ENCODE peak calls at places on chromosomes 13 and 19, in ten cellular contexts. One of them, this sample, is unnamed.

GRCh38 chr19:29715695-29716581 is 877 bp upstream of the C19orf12 start:
- DNase-seq in T-helper 2 cell: no peak
- DNase-seq in lung microvascular endothelial cell: no peak
- DNase-seq in stimulated activated CD4-positive, alpha-beta T cell treated with anti-CD3 and anti-CD28 coated beads, Interleukin-15, amount 100 ng/mL, for 1 hour: no peak
- DNase-seq in ascending aorta: no peak
- DNase-seq in stimulated activated CD8-positive, alpha-beta memory T cell treated with anti-CD3 and anti-CD28 coated beads, Interleukin-2, amount 100 ng/mL, for 48 hours: no peak
- DNase-seq in NCI-H1436: no peak
- DNase-seq in KBM-7: peak; percentile 17
- DNase-seq in nucleus accumbens: no peak
- DNase-seq in SHP77: no peak
- DNase-seq in this sample: no peak

GRCh38 chr13:29402168-29402621 is 193.3 kb downstream of the SLC7A1 start:
- DNase-seq in T-helper 2 cell: no peak
- DNase-seq in lung microvascular endothelial cell: no peak
- DNase-seq in stimulated activated CD4-positive, alpha-beta T cell treated with anti-CD3 and anti-CD28 coated beads, Interleukin-15, amount 100 ng/mL, for 1 hour: no peak
- DNase-seq in ascending aorta: no peak
- DNase-seq in stimulated activated CD8-positive, alpha-beta memory T cell treated with anti-CD3 and anti-CD28 coated beads, Interleukin-2, amount 100 ng/mL, for 48 hours: no peak
- DNase-seq in NCI-H1436: no peak
- DNase-seq in KBM-7: no peak
- DNase-seq in nucleus accumbens: no peak
- DNase-seq in SHP77: no peak
- DNase-seq in this sample: no peak

GRCh38 chr19:47523473-47523872 is 8.6 kb upstream of the NAPA start:
- DNase-seq in T-helper 2 cell: no peak
- DNase-seq in lung microvascular endothelial cell: peak; percentile 37
- DNase-seq in stimulated activated CD4-positive, alpha-beta T cell treated with anti-CD3 and anti-CD28 coated beads, Interleukin-15, amount 100 ng/mL, for 1 hour: no peak
- DNase-seq in ascending aorta: no peak
- DNase-seq in stimulated activated CD8-positive, alpha-beta memory T cell treated with anti-CD3 and anti-CD28 coated beads, Interleukin-2, amount 100 ng/mL, for 48 hours: no peak
- DNase-seq in NCI-H1436: no peak
- DNase-seq in KBM-7: peak; percentile 36
- DNase-seq in nucleus accumbens: no peak
- DNase-seq in SHP77: no peak
- DNase-seq in this sample: no peak

GRCh38 chr13:112756967-112757758 is 67.3 kb downstream of the ATP11A start:
- DNase-seq in T-helper 2 cell: no peak
- DNase-seq in lung microvascular endothelial cell: no peak
- DNase-seq in stimulated activated CD4-positive, alpha-beta T cell treated with anti-CD3 and anti-CD28 coated beads, Interleukin-15, amount 100 ng/mL, for 1 hour: no peak
- DNase-seq in ascending aorta: no peak
- DNase-seq in stimulated activated CD8-positive, alpha-beta memory T cell treated with anti-CD3 and anti-CD28 coated beads, Interleukin-2, amount 100 ng/mL, for 48 hours: no peak
- DNase-seq in NCI-H1436: no peak
- DNase-seq in KBM-7: peak; percentile 11
- DNase-seq in nucleus accumbens: no peak
- DNase-seq in SHP77: no peak
- DNase-seq in this sample: peak; percentile 90

GRCh38 chr13:21402586-21403307 is 56.4 kb downstream of the ZDHHC20 start:
- DNase-seq in T-helper 2 cell: no peak
- DNase-seq in lung microvascular endothelial cell: peak; percentile 12
- DNase-seq in stimulated activated CD4-positive, alpha-beta T cell treated with anti-CD3 and anti-CD28 coated beads, Interleukin-15, amount 100 ng/mL, for 1 hour: no peak
- DNase-seq in ascending aorta: no peak
- DNase-seq in stimulated activated CD8-positive, alpha-beta memory T cell treated with anti-CD3 and anti-CD28 coated beads, Interleukin-2, amount 100 ng/mL, for 48 hours: no peak
- DNase-seq in NCI-H1436: no peak
- DNase-seq in KBM-7: no peak
- DNase-seq in nucleus accumbens: no peak
- DNase-seq in SHP77: no peak
- DNase-seq in this sample: no peak

GRCh38 chr19:22607653-22608430 is 26.3 kb upstream of the ZNF492 start:
- DNase-seq in T-helper 2 cell: no peak
- DNase-seq in lung microvascular endothelial cell: no peak
- DNase-seq in stimulated activated CD4-positive, alpha-beta T cell treated with anti-CD3 and anti-CD28 coated beads, Interleukin-15, amount 100 ng/mL, for 1 hour: no peak
- DNase-seq in ascending aorta: peak; percentile 31
- DNase-seq in stimulated activated CD8-positive, alpha-beta memory T cell treated with anti-CD3 and anti-CD28 coated beads, Interleukin-2, amount 100 ng/mL, for 48 hours: no peak
- DNase-seq in NCI-H1436: no peak
- DNase-seq in KBM-7: no peak
- DNase-seq in nucleus accumbens: no peak
- DNase-seq in SHP77: no peak
- DNase-seq in this sample: no peak

GRCh38 chr13:105083986-105084385 is 1451.5 kb downstream of the EFNB2 start:
- DNase-seq in T-helper 2 cell: no peak
- DNase-seq in lung microvascular endothelial cell: no peak
- DNase-seq in stimulated activated CD4-positive, alpha-beta T cell treated with anti-CD3 and anti-CD28 coated beads, Interleukin-15, amount 100 ng/mL, for 1 hour: no peak
- DNase-seq in ascending aorta: no peak
- DNase-seq in stimulated activated CD8-positive, alpha-beta memory T cell treated with anti-CD3 and anti-CD28 coated beads, Interleukin-2, amount 100 ng/mL, for 48 hours: no peak
- DNase-seq in NCI-H1436: no peak
- DNase-seq in KBM-7: no peak
- DNase-seq in nucleus accumbens: no peak
- DNase-seq in SHP77: no peak
- DNase-seq in this sample: no peak

GRCh38 chr19:34974631-34975030 is 10.6 kb upstream of the ZNF792 start:
- DNase-seq in T-helper 2 cell: no peak
- DNase-seq in lung microvascular endothelial cell: no peak
- DNase-seq in stimulated activated CD4-positive, alpha-beta T cell treated with anti-CD3 and anti-CD28 coated beads, Interleukin-15, amount 100 ng/mL, for 1 hour: no peak
- DNase-seq in ascending aorta: no peak
- DNase-seq in stimulated activated CD8-positive, alpha-beta memory T cell treated with anti-CD3 and anti-CD28 coated beads, Interleukin-2, amount 100 ng/mL, for 48 hours: no peak
- DNase-seq in NCI-H1436: no peak
- DNase-seq in KBM-7: no peak
- DNase-seq in nucleus accumbens: no peak
- DNase-seq in SHP77: no peak
- DNase-seq in this sample: no peak

GRCh38 chr13:79481685-79482052 is 714 bp downstream of the NDFIP2 start:
- DNase-seq in T-helper 2 cell: peak; percentile 62
- DNase-seq in lung microvascular endothelial cell: no peak
- DNase-seq in stimulated activated CD4-positive, alpha-beta T cell treated with anti-CD3 and anti-CD28 coated beads, Interleukin-15, amount 100 ng/mL, for 1 hour: peak; percentile 4
- DNase-seq in ascending aorta: no peak
- DNase-seq in stimulated activated CD8-positive, alpha-beta memory T cell treated with anti-CD3 and anti-CD28 coated beads, Interleukin-2, amount 100 ng/mL, for 48 hours: peak; percentile 71
- DNase-seq in NCI-H1436: no peak
- DNase-seq in KBM-7: no peak
- DNase-seq in nucleus accumbens: no peak
- DNase-seq in SHP77: no peak
- DNase-seq in this sample: no peak

GRCh38 chr13:65889368-65889767 is 1340.8 kb downstream of the PCDH9 start:
- DNase-seq in T-helper 2 cell: no peak
- DNase-seq in lung microvascular endothelial cell: no peak
- DNase-seq in stimulated activated CD4-positive, alpha-beta T cell treated with anti-CD3 and anti-CD28 coated beads, Interleukin-15, amount 100 ng/mL, for 1 hour: no peak
- DNase-seq in ascending aorta: no peak
- DNase-seq in stimulated activated CD8-positive, alpha-beta memory T cell treated with anti-CD3 and anti-CD28 coated beads, Interleukin-2, amount 100 ng/mL, for 48 hours: no peak
- DNase-seq in NCI-H1436: no peak
- DNase-seq in KBM-7: no peak
- DNase-seq in nucleus accumbens: no peak
- DNase-seq in SHP77: no peak
- DNase-seq in this sample: no peak

GRCh38 chr19:1851581-1852293 is 3.5 kb upstream of the REXO1 start:
- DNase-seq in T-helper 2 cell: no peak
- DNase-seq in lung microvascular endothelial cell: no peak
- DNase-seq in stimulated activated CD4-positive, alpha-beta T cell treated with anti-CD3 and anti-CD28 coated beads, Interleukin-15, amount 100 ng/mL, for 1 hour: no peak
- DNase-seq in ascending aorta: no peak
- DNase-seq in stimulated activated CD8-positive, alpha-beta memory T cell treated with anti-CD3 and anti-CD28 coated beads, Interleukin-2, amount 100 ng/mL, for 48 hours: no peak
- DNase-seq in NCI-H1436: peak; percentile 87
- DNase-seq in KBM-7: no peak
- DNase-seq in nucleus accumbens: no peak
- DNase-seq in SHP77: no peak
- DNase-seq in this sample: peak; percentile 77

GRCh38 chr13:93505104-93505952 is 278.7 kb downstream of the GPC6 start:
- DNase-seq in T-helper 2 cell: no peak
- DNase-seq in lung microvascular endothelial cell: no peak
- DNase-seq in stimulated activated CD4-positive, alpha-beta T cell treated with anti-CD3 and anti-CD28 coated beads, Interleukin-15, amount 100 ng/mL, for 1 hour: no peak
- DNase-seq in ascending aorta: no peak
- DNase-seq in stimulated activated CD8-positive, alpha-beta memory T cell treated with anti-CD3 and anti-CD28 coated beads, Interleukin-2, amount 100 ng/mL, for 48 hours: no peak
- DNase-seq in NCI-H1436: no peak
- DNase-seq in KBM-7: no peak
- DNase-seq in nucleus accumbens: no peak
- DNase-seq in SHP77: no peak
- DNase-seq in this sample: no peak

GRCh38 chr19:4059931-4060620 is 6.6 kb downstream of the ZBTB7A start:
- DNase-seq in T-helper 2 cell: peak; percentile 79
- DNase-seq in lung microvascular endothelial cell: no peak
- DNase-seq in stimulated activated CD4-positive, alpha-beta T cell treated with anti-CD3 and anti-CD28 coated beads, Interleukin-15, amount 100 ng/mL, for 1 hour: peak; percentile 42
- DNase-seq in ascending aorta: no peak
- DNase-seq in stimulated activated CD8-positive, alpha-beta memory T cell treated with anti-CD3 and anti-CD28 coated beads, Interleukin-2, amount 100 ng/mL, for 48 hours: peak; percentile 60
- DNase-seq in NCI-H1436: no peak
- DNase-seq in KBM-7: no peak
- DNase-seq in nucleus accumbens: no peak
- DNase-seq in SHP77: no peak
- DNase-seq in this sample: no peak

GRCh38 chr13:30034448-30034795 is 184.0 kb upstream of the UBL3 start:
- DNase-seq in T-helper 2 cell: no peak
- DNase-seq in lung microvascular endothelial cell: no peak
- DNase-seq in stimulated activated CD4-positive, alpha-beta T cell treated with anti-CD3 and anti-CD28 coated beads, Interleukin-15, amount 100 ng/mL, for 1 hour: no peak
- DNase-seq in ascending aorta: no peak
- DNase-seq in stimulated activated CD8-positive, alpha-beta memory T cell treated with anti-CD3 and anti-CD28 coated beads, Interleukin-2, amount 100 ng/mL, for 48 hours: no peak
- DNase-seq in NCI-H1436: no peak
- DNase-seq in KBM-7: no peak
- DNase-seq in nucleus accumbens: no peak
- DNase-seq in SHP77: no peak
- DNase-seq in this sample: no peak

GRCh38 chr19:19122902-19123301 is 15.4 kb downstream of the TMEM161A start:
- DNase-seq in T-helper 2 cell: no peak
- DNase-seq in lung microvascular endothelial cell: no peak
- DNase-seq in stimulated activated CD4-positive, alpha-beta T cell treated with anti-CD3 and anti-CD28 coated beads, Interleukin-15, amount 100 ng/mL, for 1 hour: no peak
- DNase-seq in ascending aorta: no peak
- DNase-seq in stimulated activated CD8-positive, alpha-beta memory T cell treated with anti-CD3 and anti-CD28 coated beads, Interleukin-2, amount 100 ng/mL, for 48 hours: no peak
- DNase-seq in NCI-H1436: no peak
- DNase-seq in KBM-7: no peak
- DNase-seq in nucleus accumbens: no peak
- DNase-seq in SHP77: no peak
- DNase-seq in this sample: no peak

GRCh38 chr13:105894711-105895110 is 640.8 kb downstream of the EFNB2 start:
- DNase-seq in T-helper 2 cell: no peak
- DNase-seq in lung microvascular endothelial cell: no peak
- DNase-seq in stimulated activated CD4-positive, alpha-beta T cell treated with anti-CD3 and anti-CD28 coated beads, Interleukin-15, amount 100 ng/mL, for 1 hour: no peak
- DNase-seq in ascending aorta: no peak
- DNase-seq in stimulated activated CD8-positive, alpha-beta memory T cell treated with anti-CD3 and anti-CD28 coated beads, Interleukin-2, amount 100 ng/mL, for 48 hours: no peak
- DNase-seq in NCI-H1436: no peak
- DNase-seq in KBM-7: no peak
- DNase-seq in nucleus accumbens: no peak
- DNase-seq in SHP77: no peak
- DNase-seq in this sample: no peak

GRCh38 chr19:5850743-5851293 is 431 bp downstream of the FUT3 start:
- DNase-seq in T-helper 2 cell: no peak
- DNase-seq in lung microvascular endothelial cell: peak; percentile 35
- DNase-seq in stimulated activated CD4-positive, alpha-beta T cell treated with anti-CD3 and anti-CD28 coated beads, Interleukin-15, amount 100 ng/mL, for 1 hour: no peak
- DNase-seq in ascending aorta: no peak
- DNase-seq in stimulated activated CD8-positive, alpha-beta memory T cell treated with anti-CD3 and anti-CD28 coated beads, Interleukin-2, amount 100 ng/mL, for 48 hours: no peak
- DNase-seq in NCI-H1436: no peak
- DNase-seq in KBM-7: peak; percentile 36
- DNase-seq in nucleus accumbens: no peak
- DNase-seq in SHP77: no peak
- DNase-seq in this sample: peak; percentile 13